ENCODE peak calls at places on chromosome 20, in ten cellular contexts. One of them, this sample, is unnamed.

GRCh38 chr20:61514018-61514755 is 262.1 kb downstream of the CDH4 start:
- DNase-seq in fibroblast of pulmonary artery: no peak
- DNase-seq in stimulated activated CD4-positive, alpha-beta T cell treated with anti-CD3 and anti-CD28 coated beads, Interleukin-4, amount 100 ng/mL, for 24 hours: no peak
- DNase-seq in C1 segment of cervical spinal cord: no peak
- DNase-seq in stromal cell of bone marrow: no peak
- DNase-seq in mesothelial cell of epicardium: no peak
- DNase-seq in AG04449: no peak
- DNase-seq in progenitor cell of endocrine pancreas: no peak
- DNase-seq in T-helper 17 cell: no peak
- DNase-seq in mesendoderm: peak; percentile 47
- DNase-seq in this sample: no peak

GRCh38 chr20:2872304-2873009 is 824 bp upstream of the PTPRA start:
- DNase-seq in fibroblast of pulmonary artery: peak; percentile 50
- DNase-seq in stimulated activated CD4-positive, alpha-beta T cell treated with anti-CD3 and anti-CD28 coated beads, Interleukin-4, amount 100 ng/mL, for 24 hours: peak; percentile 79
- DNase-seq in C1 segment of cervical spinal cord: peak; percentile 54
- DNase-seq in stromal cell of bone marrow: no peak
- DNase-seq in mesothelial cell of epicardium: peak; percentile 57
- DNase-seq in AG04449: no peak
- DNase-seq in progenitor cell of endocrine pancreas: peak; percentile 41
- DNase-seq in T-helper 17 cell: peak; percentile 62
- DNase-seq in mesendoderm: peak; percentile 57
- DNase-seq in this sample: peak; percentile 54

GRCh38 chr20:33733654-33734576 is 2.1 kb downstream of the ZNF341 start:
- DNase-seq in fibroblast of pulmonary artery: peak; percentile 76
- DNase-seq in stimulated activated CD4-positive, alpha-beta T cell treated with anti-CD3 and anti-CD28 coated beads, Interleukin-4, amount 100 ng/mL, for 24 hours: no peak
- DNase-seq in C1 segment of cervical spinal cord: no peak
- DNase-seq in stromal cell of bone marrow: peak; percentile 47
- DNase-seq in mesothelial cell of epicardium: no peak
- DNase-seq in AG04449: peak; percentile 53
- DNase-seq in progenitor cell of endocrine pancreas: no peak
- DNase-seq in T-helper 17 cell: no peak
- DNase-seq in mesendoderm: peak; percentile 87
- DNase-seq in this sample: peak; percentile 72

GRCh38 chr20:56776345-56776744 is 147.2 kb downstream of the TFAP2C start:
- DNase-seq in fibroblast of pulmonary artery: no peak
- DNase-seq in stimulated activated CD4-positive, alpha-beta T cell treated with anti-CD3 and anti-CD28 coated beads, Interleukin-4, amount 100 ng/mL, for 24 hours: no peak
- DNase-seq in C1 segment of cervical spinal cord: no peak
- DNase-seq in stromal cell of bone marrow: no peak
- DNase-seq in mesothelial cell of epicardium: no peak
- DNase-seq in AG04449: no peak
- DNase-seq in progenitor cell of endocrine pancreas: no peak
- DNase-seq in T-helper 17 cell: no peak
- DNase-seq in mesendoderm: no peak
- DNase-seq in this sample: no peak

GRCh38 chr20:61930776-61931475 is 134.8 kb downstream of the TAF4 start:
- DNase-seq in fibroblast of pulmonary artery: no peak
- DNase-seq in stimulated activated CD4-positive, alpha-beta T cell treated with anti-CD3 and anti-CD28 coated beads, Interleukin-4, amount 100 ng/mL, for 24 hours: no peak
- DNase-seq in C1 segment of cervical spinal cord: no peak
- DNase-seq in stromal cell of bone marrow: no peak
- DNase-seq in mesothelial cell of epicardium: no peak
- DNase-seq in AG04449: no peak
- DNase-seq in progenitor cell of endocrine pancreas: no peak
- DNase-seq in T-helper 17 cell: peak; percentile 3
- DNase-seq in mesendoderm: no peak
- DNase-seq in this sample: no peak

GRCh38 chr20:54711061-54711460 is 235.7 kb downstream of the DOK5 start:
- DNase-seq in fibroblast of pulmonary artery: no peak
- DNase-seq in stimulated activated CD4-positive, alpha-beta T cell treated with anti-CD3 and anti-CD28 coated beads, Interleukin-4, amount 100 ng/mL, for 24 hours: no peak
- DNase-seq in C1 segment of cervical spinal cord: no peak
- DNase-seq in stromal cell of bone marrow: no peak
- DNase-seq in mesothelial cell of epicardium: no peak
- DNase-seq in AG04449: no peak
- DNase-seq in progenitor cell of endocrine pancreas: no peak
- DNase-seq in T-helper 17 cell: no peak
- DNase-seq in mesendoderm: no peak
- DNase-seq in this sample: no peak

GRCh38 chr20:38143238-38143645 is 21.8 kb downstream of the TGM2 start:
- DNase-seq in fibroblast of pulmonary artery: no peak
- DNase-seq in stimulated activated CD4-positive, alpha-beta T cell treated with anti-CD3 and anti-CD28 coated beads, Interleukin-4, amount 100 ng/mL, for 24 hours: no peak
- DNase-seq in C1 segment of cervical spinal cord: no peak
- DNase-seq in stromal cell of bone marrow: no peak
- DNase-seq in mesothelial cell of epicardium: no peak
- DNase-seq in AG04449: no peak
- DNase-seq in progenitor cell of endocrine pancreas: no peak
- DNase-seq in T-helper 17 cell: no peak
- DNase-seq in mesendoderm: peak; percentile 37
- DNase-seq in this sample: no peak

GRCh38 chr20:41185013-41185757 is 47.8 kb downstream of the PLCG1 start:
- DNase-seq in fibroblast of pulmonary artery: no peak
- DNase-seq in stimulated activated CD4-positive, alpha-beta T cell treated with anti-CD3 and anti-CD28 coated beads, Interleukin-4, amount 100 ng/mL, for 24 hours: no peak
- DNase-seq in C1 segment of cervical spinal cord: peak; percentile 54
- DNase-seq in stromal cell of bone marrow: no peak
- DNase-seq in mesothelial cell of epicardium: peak; percentile 32
- DNase-seq in AG04449: no peak
- DNase-seq in progenitor cell of endocrine pancreas: no peak
- DNase-seq in T-helper 17 cell: no peak
- DNase-seq in mesendoderm: no peak
- DNase-seq in this sample: no peak

GRCh38 chr20:34715384-34715783 is 11.2 kb downstream of the TP53INP2 start:
- DNase-seq in fibroblast of pulmonary artery: no peak
- DNase-seq in stimulated activated CD4-positive, alpha-beta T cell treated with anti-CD3 and anti-CD28 coated beads, Interleukin-4, amount 100 ng/mL, for 24 hours: no peak
- DNase-seq in C1 segment of cervical spinal cord: no peak
- DNase-seq in stromal cell of bone marrow: no peak
- DNase-seq in mesothelial cell of epicardium: no peak
- DNase-seq in AG04449: no peak
- DNase-seq in progenitor cell of endocrine pancreas: no peak
- DNase-seq in T-helper 17 cell: no peak
- DNase-seq in mesendoderm: no peak
- DNase-seq in this sample: peak; percentile 8

GRCh38 chr20:3235661-3236324 is 3.2 kb downstream of the SLC4A11 start:
- DNase-seq in fibroblast of pulmonary artery: peak; percentile 22
- DNase-seq in stimulated activated CD4-positive, alpha-beta T cell treated with anti-CD3 and anti-CD28 coated beads, Interleukin-4, amount 100 ng/mL, for 24 hours: no peak
- DNase-seq in C1 segment of cervical spinal cord: no peak
- DNase-seq in stromal cell of bone marrow: no peak
- DNase-seq in mesothelial cell of epicardium: no peak
- DNase-seq in AG04449: no peak
- DNase-seq in progenitor cell of endocrine pancreas: no peak
- DNase-seq in T-helper 17 cell: no peak
- DNase-seq in mesendoderm: no peak
- DNase-seq in this sample: peak; percentile 59

GRCh38 chr20:44204156-44204831 is 6.3 kb downstream of the OSER1 start:
- DNase-seq in fibroblast of pulmonary artery: peak; percentile 93
- DNase-seq in stimulated activated CD4-positive, alpha-beta T cell treated with anti-CD3 and anti-CD28 coated beads, Interleukin-4, amount 100 ng/mL, for 24 hours: no peak
- DNase-seq in C1 segment of cervical spinal cord: no peak
- DNase-seq in stromal cell of bone marrow: peak; percentile 83
- DNase-seq in mesothelial cell of epicardium: no peak
- DNase-seq in AG04449: peak; percentile 81
- DNase-seq in progenitor cell of endocrine pancreas: no peak
- DNase-seq in T-helper 17 cell: no peak
- DNase-seq in mesendoderm: no peak
- DNase-seq in this sample: peak; percentile 95

GRCh38 chr20:50376888-50377459 is 133.2 kb upstream of the PTPN1 start:
- DNase-seq in fibroblast of pulmonary artery: no peak
- DNase-seq in stimulated activated CD4-positive, alpha-beta T cell treated with anti-CD3 and anti-CD28 coated beads, Interleukin-4, amount 100 ng/mL, for 24 hours: no peak
- DNase-seq in C1 segment of cervical spinal cord: no peak
- DNase-seq in stromal cell of bone marrow: no peak
- DNase-seq in mesothelial cell of epicardium: no peak
- DNase-seq in AG04449: no peak
- DNase-seq in progenitor cell of endocrine pancreas: no peak
- DNase-seq in T-helper 17 cell: no peak
- DNase-seq in mesendoderm: no peak
- DNase-seq in this sample: no peak

GRCh38 chr20:58228103-58228483 is 360 bp downstream of the ANKRD60 start:
- DNase-seq in fibroblast of pulmonary artery: no peak
- DNase-seq in stimulated activated CD4-positive, alpha-beta T cell treated with anti-CD3 and anti-CD28 coated beads, Interleukin-4, amount 100 ng/mL, for 24 hours: no peak
- DNase-seq in C1 segment of cervical spinal cord: no peak
- DNase-seq in stromal cell of bone marrow: no peak
- DNase-seq in mesothelial cell of epicardium: no peak
- DNase-seq in AG04449: no peak
- DNase-seq in progenitor cell of endocrine pancreas: no peak
- DNase-seq in T-helper 17 cell: no peak
- DNase-seq in mesendoderm: no peak
- DNase-seq in this sample: no peak

GRCh38 chr20:5364997-5365597 is 48.3 kb upstream of the PROKR2 start:
- DNase-seq in fibroblast of pulmonary artery: no peak
- DNase-seq in stimulated activated CD4-positive, alpha-beta T cell treated with anti-CD3 and anti-CD28 coated beads, Interleukin-4, amount 100 ng/mL, for 24 hours: no peak
- DNase-seq in C1 segment of cervical spinal cord: no peak
- DNase-seq in stromal cell of bone marrow: no peak
- DNase-seq in mesothelial cell of epicardium: no peak
- DNase-seq in AG04449: no peak
- DNase-seq in progenitor cell of endocrine pancreas: no peak
- DNase-seq in T-helper 17 cell: no peak
- DNase-seq in mesendoderm: peak; percentile 63
- DNase-seq in this sample: peak; percentile 6

GRCh38 chr20:49132995-49133451 is 55.1 kb downstream of the STAU1 start:
- DNase-seq in fibroblast of pulmonary artery: peak; percentile 86
- DNase-seq in stimulated activated CD4-positive, alpha-beta T cell treated with anti-CD3 and anti-CD28 coated beads, Interleukin-4, amount 100 ng/mL, for 24 hours: peak; percentile 19
- DNase-seq in C1 segment of cervical spinal cord: peak; percentile 19
- DNase-seq in stromal cell of bone marrow: peak; percentile 56
- DNase-seq in mesothelial cell of epicardium: no peak
- DNase-seq in AG04449: peak; percentile 12
- DNase-seq in progenitor cell of endocrine pancreas: no peak
- DNase-seq in T-helper 17 cell: no peak
- DNase-seq in mesendoderm: peak; percentile 72
- DNase-seq in this sample: peak; percentile 79

GRCh38 chr20:18397090-18397489 is 69.7 kb downstream of the DZANK1 start:
- DNase-seq in fibroblast of pulmonary artery: peak; percentile 48
- DNase-seq in stimulated activated CD4-positive, alpha-beta T cell treated with anti-CD3 and anti-CD28 coated beads, Interleukin-4, amount 100 ng/mL, for 24 hours: no peak
- DNase-seq in C1 segment of cervical spinal cord: no peak
- DNase-seq in stromal cell of bone marrow: no peak
- DNase-seq in mesothelial cell of epicardium: no peak
- DNase-seq in AG04449: no peak
- DNase-seq in progenitor cell of endocrine pancreas: no peak
- DNase-seq in T-helper 17 cell: no peak
- DNase-seq in mesendoderm: no peak
- DNase-seq in this sample: no peak

GRCh38 chr20:22333885-22334545 is 250.4 kb downstream of the FOXA2 start:
- DNase-seq in fibroblast of pulmonary artery: peak; percentile 73
- DNase-seq in stimulated activated CD4-positive, alpha-beta T cell treated with anti-CD3 and anti-CD28 coated beads, Interleukin-4, amount 100 ng/mL, for 24 hours: peak; percentile 19
- DNase-seq in C1 segment of cervical spinal cord: peak; percentile 14
- DNase-seq in stromal cell of bone marrow: peak; percentile 19
- DNase-seq in mesothelial cell of epicardium: peak; percentile 71
- DNase-seq in AG04449: no peak
- DNase-seq in progenitor cell of endocrine pancreas: peak; percentile 52
- DNase-seq in T-helper 17 cell: no peak
- DNase-seq in mesendoderm: peak; percentile 62
- DNase-seq in this sample: peak; percentile 66